ENCODE peak calls at places on chromosomes 1 and 21, in nine cellular contexts. Q is AG09309, F is SK-N-SH, S is AG04450, I is cardiac fibroblast, C is lung, A is lower leg skin, Y is IMR-90, D is HL-60. E is an unnamed sample.

GRCh38 chr1:76176020-76176419 is 101.5 kb downstream of the ST6GALNAC3 start:
- DNase-seq in A (no peak), Y (no peak), Q (no peak), F (no peak), D (no peak), I (no peak), C (no peak), S (no peak), E (no peak)

GRCh38 chr1:23403735-23404486 is 20.6 kb downstream of the TCEA3 start:
- DNase-seq in D (peak; percentile 89), C (peak; percentile 89), I (peak; percentile 97), S (peak; percentile 65), F (peak; percentile 89), Q (peak; percentile 83), Y (peak; percentile 89), A (peak; percentile 86), E (peak; percentile 21)

GRCh38 chr21:44920694-44921604 is at the start of gene ITGB2:
- DNase-seq in Q (no peak), A (no peak), F (no peak), S (no peak), Y (no peak), D (peak; percentile 97), C (peak; percentile 69), I (no peak), E (peak; percentile 51)

GRCh38 chr1:9239622-9240401 is 5.2 kb downstream of the H6PD start:
- DNase-seq in F (no peak), Q (peak; percentile 62), D (peak; percentile 94), C (peak; percentile 68), Y (peak; percentile 68), A (peak; percentile 45), I (peak; percentile 90), S (no peak), E (no peak)

GRCh38 chr1:2102753-2103152 is 52.5 kb downstream of the PRKCZ start:
- DNase-seq in Q (no peak), Y (no peak), I (no peak), F (no peak), C (no peak), S (no peak), D (no peak), A (no peak), E (no peak)

GRCh38 chr1:23389846-23390321 is 20.2 kb upstream of the ZNF436 start:
- DNase-seq in C (no peak), A (no peak), D (peak; percentile 30), Y (no peak), Q (no peak), I (no peak), S (no peak), F (no peak), E (no peak)

GRCh38 chr1:223853275-223853674 is 7.5 kb upstream of the TP53BP2 start:
- DNase-seq in F (no peak), A (no peak), Q (no peak), I (no peak), Y (peak; percentile 66), S (no peak), C (no peak), D (no peak), E (no peak)

GRCh38 chr1:100188617-100189016 is 10.6 kb upstream of the LRRC39 start:
- DNase-seq in I (peak; percentile 87), C (no peak), Y (peak; percentile 73), A (no peak), F (peak; percentile 45), S (peak; percentile 8), D (no peak), Q (peak; percentile 69), E (no peak)

GRCh38 chr1:47189844-47190562 is at the start of gene PDZK1IP1:
- DNase-seq in C (peak; percentile 91), I (peak; percentile 85), A (peak; percentile 91), S (peak; percentile 16), Y (peak; percentile 67), D (no peak), Q (no peak), F (no peak), E (no peak)

GRCh38 chr1:2528966-2529750 is 905 bp downstream of the HES5 start:
- DNase-seq in C (no peak), A (no peak), Q (no peak), F (peak; percentile 71), S (no peak), D (peak; percentile 16), Y (no peak), I (no peak), E (no peak)

GRCh38 chr21:40936771-40937261 is 89.9 kb upstream of the DSCAM start:
- DNase-seq in A (no peak), C (no peak), D (no peak), Q (no peak), S (no peak), Y (no peak), I (no peak), F (no peak), E (no peak)

GRCh38 chr1:111441573-111442192 is 7.4 kb downstream of the WDR77 start:
- DNase-seq in C (no peak), I (peak; percentile 36), Q (no peak), Y (peak; percentile 25), F (peak; percentile 33), S (no peak), A (no peak), D (peak; percentile 37), E (no peak)
- TF ChIP-seq CTCF in C (peak; percentile 5), I (peak; percentile 56), Q (peak; percentile 43), Y (peak; percentile 50), F (peak; percentile 55), S (peak; percentile 66), A (no peak), D (peak; percentile 44), E (peak; percentile 74)

DNA sequence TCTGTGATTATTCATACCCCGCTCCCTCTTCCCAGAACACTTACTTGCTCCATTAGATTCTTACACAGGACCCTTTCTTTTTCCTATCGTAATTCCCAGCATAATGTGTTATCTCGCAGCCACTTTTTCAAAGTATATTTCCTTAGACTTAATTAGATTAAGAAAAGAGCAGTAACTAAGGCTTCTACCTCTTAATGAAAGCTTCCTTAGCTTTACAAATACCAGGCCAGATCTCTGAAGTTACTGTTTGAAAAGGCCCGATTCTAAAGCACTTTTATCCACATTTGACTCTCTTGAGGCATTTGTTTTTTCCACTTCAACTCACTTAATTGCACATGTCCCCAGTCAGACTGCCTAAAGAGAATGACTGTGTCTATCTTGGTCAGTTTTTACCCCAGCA is 1264.3 kb upstream of the ADGRL2 start:
- DNase-seq in F (no peak), S (no peak), Q (no peak), I (no peak), C (no peak), D (no peak), Y (no peak), A (no peak), E (no peak)
- H3K4me3 ChIP-seq in F (no peak overlapping the region), S (no peak overlapping the region), Q (no peak overlapping the region), I (no peak overlapping the region), C (no peak overlapping the region), D (no peak overlapping the region), Y (no peak overlapping the region), A (no peak overlapping the region), E (no peak overlapping the region)

GRCh38 chr1:173202430-173203145 is 4.5 kb downstream of the TNFSF4 start:
- DNase-seq in S (peak; percentile 74), Q (peak; percentile 81), F (peak; percentile 8), A (peak; percentile 39), I (peak; percentile 89), C (no peak), Y (peak; percentile 95), D (peak; percentile 37), E (no peak)
- TF ChIP-seq CTCF in S (peak; percentile 76), Q (peak; percentile 60), F (peak; percentile 81), A (peak; percentile 24), I (peak; percentile 61), C (peak; percentile 70), Y (peak; percentile 87), D (peak; percentile 16), E (peak; percentile 50)

GRCh38 chr1:228207851-228208821 is at the start of gene OBSCN:
- DNase-seq in Q (no peak), F (no peak), S (no peak), D (no peak), A (no peak), C (no peak), Y (no peak), I (no peak), E (no peak)
- H3K4me3 ChIP-seq in Q (no peak within 1 kb of the TSS), F (no peak within 1 kb of the TSS), S (no peak within 1 kb of the TSS), D (no peak within 1 kb of the TSS), A (no peak within 1 kb of the TSS), C (no peak within 1 kb of the TSS), Y (no peak within 1 kb of the TSS), I (no peak within 1 kb of the TSS), E (no peak within 1 kb of the TSS)